ENCODE peak calls at places on chromosomes 1 and 21, in six cellular contexts. R, W, L, F, T and Y are unnamed samples.

GRCh38 chr1:205502111-205502810 is 2.2 kb upstream of the CDK18 start:
- DNase-seq in R (no peak), W (no peak), L (no peak), F (no peak), T (no peak), Y (no peak)

GRCh38 chr1:243411472-243411871 is 155.6 kb downstream of the SDCCAG8 start:
- DNase-seq in R (no peak), W (no peak), L (no peak), F (no peak), T (no peak), Y (no peak)

GRCh38 chr1:221777434-221778072 is 35.7 kb upstream of the DUSP10 start:
- DNase-seq in R (peak), W (no peak), L (no peak), F (no peak), T (no peak), Y (no peak)

GRCh38 chr1:113917400-113918082 is 11.6 kb upstream of the HIPK1 start:
- DNase-seq in R (no peak), W (no peak), L (no peak), F (no peak), T (no peak), Y (no peak)

GRCh38 chr1:232793944-232794343 is 11.3 kb upstream of the MAP10 start:
- DNase-seq in R (peak), W (no peak), L (no peak), F (no peak), T (no peak), Y (no peak)

GRCh38 chr1:175984813-175985212 is 222.3 kb downstream of the COP1 start:
- DNase-seq in R (no peak), W (no peak), L (no peak), F (no peak), T (no peak), Y (no peak)

GRCh38 chr1:230772457-230773395 is 25.5 kb downstream of the CAPN9 start:
- DNase-seq in R (peak), W (no peak), L (peak), F (peak), T (no peak), Y (no peak)

GRCh38 chr1:1858382-1859086 is 32.4 kb downstream of the GNB1 start:
- DNase-seq in R (peak), W (no peak), L (peak), F (peak), T (peak), Y (peak)

GRCh38 chr1:184597652-184598357 is 156.9 kb downstream of the EDEM3 start:
- DNase-seq in R (no peak), W (no peak), L (no peak), F (no peak), T (no peak), Y (no peak)

GRCh38 chr1:158028956-158029355 is 35.5 kb downstream of the KIRREL1 start:
- DNase-seq in R (no peak), W (no peak), L (no peak), F (no peak), T (no peak), Y (no peak)

GRCh38 chr1:60867782-60868181 is 214.6 kb upstream of the NFIA start:
- DNase-seq in R (no peak), W (no peak), L (no peak), F (no peak), T (no peak), Y (no peak)

GRCh38 chr1:97482022-97482421 is 438.8 kb downstream of the DPYD start:
- DNase-seq in R (no peak), W (no peak), L (no peak), F (no peak), T (no peak), Y (no peak)

GRCh38 chr1:59903136-59903754 is 23.3 kb downstream of the CYP2J2 start:
- DNase-seq in R (peak), W (no peak), L (no peak), F (no peak), T (no peak), Y (no peak)

GRCh38 chr1:207036865-207037264 is 4.3 kb upstream of the C1orf116 start:
- DNase-seq in R (no peak), W (no peak), L (no peak), F (no peak), T (no peak), Y (no peak)

GRCh38 chr1:53963472-53963871 is 17.3 kb downstream of the LRRC42 start:
- DNase-seq in R (no peak), W (no peak), L (no peak), F (no peak), T (no peak), Y (no peak)

GRCh38 chr1:224535641-224536040 is 80.5 kb upstream of the CNIH3 start:
- DNase-seq in R (no peak), W (no peak), L (no peak), F (no peak), T (no peak), Y (no peak)

GRCh38 chr1:119475866-119476439 is 31.1 kb upstream of the HSD3B1 start:
- DNase-seq in R (peak), W (no peak), L (no peak), F (peak), T (no peak), Y (no peak)

GRCh38 chr1:84991097-84991890 is 5.6 kb downstream of the MCOLN2 start:
- DNase-seq in R (no peak), W (no peak), L (no peak), F (no peak), T (no peak), Y (no peak)

GRCh38 chr1:117645343-117645742 is 39.5 kb downstream of the TENT5C start:
- DNase-seq in R (no peak), W (no peak), L (no peak), F (no peak), T (no peak), Y (no peak)

GRCh38 chr1:66275601-66276023 is 258.3 kb upstream of the SGIP1 start:
- DNase-seq in R (no peak), W (no peak), L (peak), F (no peak), T (no peak), Y (no peak)

GRCh38 chr1:1110561-1110971 is 5.3 kb downstream of the C1orf159 start:
- DNase-seq in R (no peak), W (peak), L (no peak), F (no peak), T (peak), Y (no peak)

GRCh38 chr1:6440198-6441126 is 15.9 kb downstream of the ESPN start:
- DNase-seq in R (peak), W (no peak), L (no peak), F (no peak), T (peak), Y (no peak)

GRCh38 chr21:46216132-46216747 is 12.3 kb downstream of the LSS start:
- DNase-seq in R (peak), W (peak), L (no peak), F (no peak), T (peak), Y (no peak)

GRCh38 chr1:19504796-19505693 is 19.7 kb upstream of the CAPZB start:
- DNase-seq in R (no peak), W (no peak), L (peak), F (peak), T (no peak), Y (no peak)

GRCh38 chr1:51558375-51558924 is 39.4 kb upstream of the EPS15 start:
- DNase-seq in R (no peak), W (peak), L (no peak), F (no peak), T (no peak), Y (no peak)

GRCh38 chr1:56798053-56798471 is 21.1 kb downstream of the FYB2 start:
- DNase-seq in R (no peak), W (no peak), L (peak), F (no peak), T (no peak), Y (no peak)

GRCh38 chr1:53190210-53190611 is 6.4 kb upstream of the CPT2 start:
- DNase-seq in R (no peak), W (no peak), L (no peak), F (no peak), T (no peak), Y (no peak)

GRCh38 chr1:168876830-168877229 is 147.8 kb upstream of the DPT start:
- DNase-seq in R (no peak), W (no peak), L (no peak), F (no peak), T (no peak), Y (no peak)

GRCh38 chr1:2937805-2938204 is 83.5 kb upstream of the ACTRT2 start:
- DNase-seq in R (no peak), W (peak), L (no peak), F (no peak), T (no peak), Y (no peak)

GRCh38 chr1:53411541-53412152 is 47.6 kb upstream of the DMRTB1 start:
- DNase-seq in R (no peak), W (no peak), L (no peak), F (no peak), T (no peak), Y (no peak)

GRCh38 chr1:170204121-170204520 is 58.4 kb downstream of the NTMT2 start:
- DNase-seq in R (no peak), W (no peak), L (no peak), F (no peak), T (no peak), Y (no peak)

GRCh38 chr21:15293251-15293650 is 228.5 kb upstream of the NRIP1 start:
- DNase-seq in R (no peak), W (no peak), L (no peak), F (no peak), T (no peak), Y (no peak)

GRCh38 chr1:113674591-113674990 is 84.7 kb downstream of the PHTF1 start:
- DNase-seq in R (no peak), W (no peak), L (no peak), F (no peak), T (no peak), Y (no peak)

GRCh38 chr1:187338762-187339412 is 510.1 kb downstream of the PLA2G4A start:
- DNase-seq in R (no peak), W (no peak), L (no peak), F (no peak), T (no peak), Y (no peak)

GRCh38 chr21:26001356-26001755 is 169.2 kb downstream of the APP start:
- DNase-seq in R (no peak), W (no peak), L (no peak), F (no peak), T (no peak), Y (no peak)

GRCh38 chr1:180609643-180610555 is 21.9 kb upstream of the XPR1 start:
- DNase-seq in R (no peak), W (no peak), L (no peak), F (no peak), T (no peak), Y (no peak)

GRCh38 chr1:17039522-17039921 is 14.3 kb downstream of the SDHB start:
- DNase-seq in R (no peak), W (no peak), L (no peak), F (no peak), T (no peak), Y (no peak)

GRCh38 chr1:95034506-95034905 is 38.2 kb downstream of the ALG14 start:
- DNase-seq in R (no peak), W (no peak), L (no peak), F (no peak), T (no peak), Y (no peak)

GRCh38 chr1:232149302-232150201 is 480.4 kb downstream of the SIPA1L2 start:
- DNase-seq in R (no peak), W (no peak), L (no peak), F (no peak), T (no peak), Y (no peak)

DNA sequence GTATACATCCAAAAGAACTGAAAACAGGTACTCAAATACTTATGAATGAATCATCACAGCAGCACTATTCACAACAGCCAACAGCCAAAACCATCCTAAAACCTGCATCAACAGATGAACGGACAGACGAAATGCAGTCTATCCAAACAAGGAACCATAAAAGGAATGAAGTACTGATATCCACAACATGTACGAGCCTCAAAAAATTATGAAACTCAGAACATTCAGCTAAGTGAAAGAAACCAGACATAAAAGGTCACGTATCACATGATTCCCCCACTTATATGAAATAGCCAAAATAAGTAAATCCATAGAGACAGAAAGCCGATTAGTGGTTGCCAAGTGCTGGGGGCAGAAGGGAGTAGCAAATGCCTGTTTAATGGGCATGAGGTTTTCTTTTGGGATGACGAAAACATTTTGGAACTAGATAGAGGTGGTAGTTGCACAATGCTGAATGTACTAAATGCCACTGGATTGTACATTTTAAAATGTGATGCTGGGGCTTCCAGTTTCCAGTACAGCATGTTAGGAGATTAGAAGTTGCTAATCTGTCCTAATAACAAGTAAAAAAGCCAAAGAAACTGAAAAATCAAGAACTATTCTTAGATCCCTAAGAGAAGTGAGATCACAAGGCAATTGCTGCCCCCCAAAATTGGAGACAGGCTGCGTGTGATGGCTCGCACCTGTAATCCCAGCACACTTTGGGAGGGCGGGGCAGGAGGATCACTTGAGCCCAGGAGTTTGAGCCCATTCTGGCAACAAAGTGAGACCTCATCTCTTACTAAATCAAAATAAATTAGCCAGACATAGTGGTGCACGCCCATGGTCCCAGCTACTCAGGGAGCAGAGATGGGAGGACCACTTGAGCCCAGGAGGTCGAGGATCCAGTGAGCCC is 25.3 kb downstream of the CLSTN1 start:
- DNase-seq in R (no peak), W (no peak), L (no peak), F (peak), T (no peak), Y (no peak)
- H3K4me3 ChIP-seq in R (no peak), W (no peak), L (no peak), F (no peak), T (no peak), Y (peak)

GRCh38 chr1:115467196-115467595 is 129.1 kb upstream of the NGF start:
- DNase-seq in R (no peak), W (no peak), L (no peak), F (no peak), T (no peak), Y (no peak)

GRCh38 chr1:115467790-115468189 is 129.7 kb upstream of the NGF start:
- DNase-seq in R (no peak), W (no peak), L (no peak), F (no peak), T (no peak), Y (no peak)

GRCh38 chr1:115463347-115463746 is 125.3 kb upstream of the NGF start:
- DNase-seq in R (no peak), W (no peak), L (peak), F (no peak), T (no peak), Y (no peak)

GRCh38 chr1:115465802-115466363 is 127.8 kb upstream of the NGF start:
- DNase-seq in R (no peak), W (no peak), L (no peak), F (no peak), T (no peak), Y (no peak)

GRCh38 chr1:115466433-115466832 is 128.4 kb upstream of the NGF start:
- DNase-seq in R (no peak), W (no peak), L (no peak), F (no peak), T (no peak), Y (no peak)
- TF ChIP-seq CTCF in R (no peak), W (no peak), L (no peak), F (no peak), T (no peak), Y (no peak)

GRCh38 chr21:34132905-34133304 is 59.5 kb downstream of the MRPS6 start:
- DNase-seq in R (no peak), W (no peak), L (no peak), F (no peak), T (no peak), Y (no peak)

GRCh38 chr21:34135330-34135729 is 62.0 kb downstream of the MRPS6 start:
- DNase-seq in R (no peak), W (no peak), L (no peak), F (no peak), T (no peak), Y (no peak)

GRCh38 chr21:34132202-34132601 is 58.8 kb downstream of the MRPS6 start:
- DNase-seq in R (no peak), W (no peak), L (no peak), F (no peak), T (no peak), Y (no peak)

GRCh38 chr21:34133392-34133791 is 60.0 kb downstream of the MRPS6 start:
- DNase-seq in R (no peak), W (no peak), L (no peak), F (no peak), T (no peak), Y (no peak)

DNA sequence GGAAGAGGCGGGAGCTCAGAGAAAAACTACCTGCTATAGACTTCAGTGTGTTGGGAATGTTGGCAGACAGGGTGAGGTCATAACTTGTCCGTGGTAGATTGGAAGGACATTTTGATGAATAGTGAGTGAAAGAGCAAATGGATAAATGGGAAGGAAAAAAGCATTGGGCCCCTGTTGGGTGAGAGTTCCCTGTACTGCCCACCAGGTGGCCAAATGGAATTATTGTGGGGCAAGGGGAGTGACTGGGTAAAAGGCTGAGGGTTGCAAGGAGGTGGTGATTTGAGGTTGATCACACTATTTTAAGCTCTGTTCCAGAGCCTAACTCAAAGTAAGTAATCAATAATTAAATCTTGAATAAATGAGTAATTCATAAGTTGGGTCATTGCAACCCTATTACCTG is 60.4 kb downstream of the MRPS6 start:
- DNase-seq in R (no peak), W (no peak), L (no peak), F (no peak), T (no peak), Y (no peak)
- H3K27ac ChIP-seq in R (no peak), W (no peak), L (no peak), F (no peak), T (peak), Y (peak)

DNA sequence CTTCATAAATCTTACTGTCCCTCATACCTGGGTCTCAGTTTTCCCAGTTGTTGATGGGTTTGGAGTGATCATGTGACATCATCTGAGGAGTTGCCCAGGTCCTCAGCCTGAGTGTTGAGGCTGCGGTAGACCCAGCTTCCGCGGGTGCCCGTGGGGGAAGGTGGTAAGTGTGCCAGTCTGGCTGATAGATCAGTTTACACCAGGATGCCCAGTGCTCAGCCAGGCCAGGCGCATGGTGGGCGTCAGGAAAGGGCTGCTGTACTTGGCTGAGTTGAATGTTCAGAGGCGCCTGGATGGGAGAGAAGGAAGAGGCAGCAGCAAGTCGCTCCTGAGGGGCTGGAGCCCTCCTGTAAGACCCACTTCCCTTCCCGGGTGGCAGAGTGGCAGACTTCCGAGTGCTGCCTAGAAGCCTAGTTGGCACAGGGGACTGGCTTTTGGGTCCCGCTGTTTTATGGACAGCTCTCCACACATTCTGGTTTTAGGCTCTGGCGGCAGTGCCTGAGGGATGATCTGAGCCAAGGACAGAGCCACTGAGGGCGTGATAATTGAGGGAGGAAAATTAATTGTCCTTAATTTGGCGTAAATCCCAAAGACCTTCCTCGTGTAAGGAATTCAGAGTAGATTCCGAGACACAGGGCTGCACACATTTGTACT is 35.8 kb downstream of the PTPRF start:
- DNase-seq in R (no peak), W (no peak), L (no peak), F (no peak), T (no peak), Y (no peak)
- H3K4me3 ChIP-seq in R (peak), W (no peak), L (peak), F (no peak), T (no peak), Y (peak)

GRCh38 chr1:27392778-27393635 is 585 bp downstream of the GPR3 start:
- DNase-seq in R (no peak), W (no peak), L (no peak), F (no peak), T (peak), Y (no peak)
- TF ChIP-seq CTCF in R (no peak), W (peak), L (no peak), F (no peak), T (no peak), Y (no peak)

GRCh38 chr1:45317163-45317562 is 9.5 kb upstream of the HPDL start:
- DNase-seq in R (peak), W (no peak), L (no peak), F (no peak), T (no peak), Y (no peak)

GRCh38 chr1:45322486-45323040 is 4.1 kb upstream of the HPDL start:
- DNase-seq in R (no peak), W (no peak), L (no peak), F (no peak), T (no peak), Y (no peak)

GRCh38 chr1:45319761-45320160 is 6.9 kb upstream of the HPDL start:
- DNase-seq in R (no peak), W (no peak), L (no peak), F (no peak), T (no peak), Y (no peak)

GRCh38 chr1:45325816-45326506 is 734 bp upstream of the HPDL start:
- DNase-seq in R (no peak), W (no peak), L (no peak), F (no peak), T (no peak), Y (no peak)

GRCh38 chr1:45321444-45321843 is 5.3 kb upstream of the HPDL start:
- DNase-seq in R (peak), W (no peak), L (no peak), F (no peak), T (no peak), Y (no peak)
- H3K27ac ChIP-seq in R (no peak), W (no peak), L (no peak), F (no peak), T (no peak), Y (no peak)

GRCh38 chr1:28811766-28812668 is at the start of gene OPRD1:
- DNase-seq in R (no peak), W (no peak), L (no peak), F (no peak), T (no peak), Y (no peak)
- H3K4me3 ChIP-seq in R (no peak), W (no peak), L (no peak), F (no peak), T (no peak), Y (no peak)